ENCODE peak calls at places on chromosome 9, in seven cellular contexts. U, M, T, L, G, C and P are unnamed samples.

GRCh38 chr9:123218831-123219230 is 49.6 kb downstream of the STRBP start:
- ATAC-seq in M (no peak), L (no peak), U (no peak), G (no peak), T (no peak), C (no peak), P (no peak)

GRCh38 chr9:2093920-2094597 is 78.9 kb downstream of the SMARCA2 start:
- ATAC-seq in G (peak), L (peak), T (no peak), U (no peak), M (peak), C (no peak), P (peak)

GRCh38 chr9:15211160-15211993 is 95.6 kb downstream of the TTC39B start:
- ATAC-seq in G (peak), C (peak), M (peak), T (peak), L (peak), U (peak), P (peak)

GRCh38 chr9:74570879-74571512 is 73.9 kb downstream of the RORB start:
- ATAC-seq in G (no peak), U (no peak), T (no peak), L (no peak), M (peak), C (no peak), P (no peak)

GRCh38 chr9:20621553-20622329 is 558 bp downstream of the MLLT3 start:
- ATAC-seq in C (peak), U (peak), G (peak), T (peak), L (peak), M (peak), P (peak)

GRCh38 chr9:8718121-8718725 is 918.6 kb upstream of the DMAC1 start:
- ATAC-seq in L (peak), U (no peak), T (no peak), C (peak), M (peak), G (no peak), P (peak)

GRCh38 chr9:83449166-83449565 is 89.0 kb downstream of the FRMD3 start:
- ATAC-seq in C (no peak), L (peak), T (no peak), G (no peak), M (no peak), U (no peak), P (peak)

GRCh38 chr9:14909631-14910177 is 524 bp downstream of the FREM1 start:
- ATAC-seq in L (peak), M (no peak), U (peak), C (no peak), T (no peak), G (no peak), P (peak)

GRCh38 chr9:21837501-21837900 is 35.1 kb downstream of the MTAP start:
- ATAC-seq in M (no peak), L (no peak), T (no peak), G (no peak), C (no peak), U (no peak), P (no peak)

GRCh38 chr9:115810166-115810565 is 343.4 kb upstream of the PAPPA start:
- ATAC-seq in L (no peak), U (no peak), G (no peak), T (no peak), C (no peak), M (no peak), P (no peak)

GRCh38 chr9:37381094-37381741 is 41.3 kb upstream of the GRHPR start:
- ATAC-seq in T (no peak), G (no peak), C (no peak), U (peak), M (no peak), L (no peak), P (no peak)

GRCh38 chr9:130030821-130031481 is 12.0 kb downstream of the FNBP1 start:
- ATAC-seq in G (peak), T (no peak), U (peak), M (peak), L (no peak), C (no peak), P (no peak)

GRCh38 chr9:33661186-33661585 is 134.2 kb upstream of the PRSS3 start:
- ATAC-seq in T (no peak), L (no peak), C (no peak), M (no peak), G (no peak), U (no peak), P (no peak)

GRCh38 chr9:95742821-95743220 is 132.7 kb upstream of the ERCC6L2 start:
- ATAC-seq in C (no peak), M (no peak), G (no peak), T (no peak), U (no peak), L (no peak), P (no peak)

DNA sequence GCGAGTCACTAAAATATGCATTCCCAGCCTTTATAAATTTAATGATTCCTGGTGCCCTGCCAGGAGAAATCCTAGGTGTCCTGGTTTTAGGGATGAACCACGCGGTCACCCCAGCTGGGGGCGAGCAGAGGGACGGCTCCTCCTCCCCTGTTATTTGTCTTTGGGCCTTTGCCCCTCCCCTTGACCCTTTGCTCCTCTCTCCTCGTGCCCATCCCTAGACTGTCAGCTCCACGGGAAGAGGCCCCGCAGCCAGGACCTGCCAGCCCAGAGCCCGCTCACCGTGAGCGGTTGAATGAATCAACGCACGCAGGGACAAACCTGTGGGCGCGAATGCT is 140.7 kb upstream of the COL5A1 start:
- ATAC-seq in L (no peak), C (no peak), T (no peak), G (no peak), M (no peak), U (no peak), P (no peak)
- H3K4me3 ChIP-seq in L (no peak), C (no peak), T (no peak), G (no peak), M (no peak), U (no peak), P (no peak)

DNA sequence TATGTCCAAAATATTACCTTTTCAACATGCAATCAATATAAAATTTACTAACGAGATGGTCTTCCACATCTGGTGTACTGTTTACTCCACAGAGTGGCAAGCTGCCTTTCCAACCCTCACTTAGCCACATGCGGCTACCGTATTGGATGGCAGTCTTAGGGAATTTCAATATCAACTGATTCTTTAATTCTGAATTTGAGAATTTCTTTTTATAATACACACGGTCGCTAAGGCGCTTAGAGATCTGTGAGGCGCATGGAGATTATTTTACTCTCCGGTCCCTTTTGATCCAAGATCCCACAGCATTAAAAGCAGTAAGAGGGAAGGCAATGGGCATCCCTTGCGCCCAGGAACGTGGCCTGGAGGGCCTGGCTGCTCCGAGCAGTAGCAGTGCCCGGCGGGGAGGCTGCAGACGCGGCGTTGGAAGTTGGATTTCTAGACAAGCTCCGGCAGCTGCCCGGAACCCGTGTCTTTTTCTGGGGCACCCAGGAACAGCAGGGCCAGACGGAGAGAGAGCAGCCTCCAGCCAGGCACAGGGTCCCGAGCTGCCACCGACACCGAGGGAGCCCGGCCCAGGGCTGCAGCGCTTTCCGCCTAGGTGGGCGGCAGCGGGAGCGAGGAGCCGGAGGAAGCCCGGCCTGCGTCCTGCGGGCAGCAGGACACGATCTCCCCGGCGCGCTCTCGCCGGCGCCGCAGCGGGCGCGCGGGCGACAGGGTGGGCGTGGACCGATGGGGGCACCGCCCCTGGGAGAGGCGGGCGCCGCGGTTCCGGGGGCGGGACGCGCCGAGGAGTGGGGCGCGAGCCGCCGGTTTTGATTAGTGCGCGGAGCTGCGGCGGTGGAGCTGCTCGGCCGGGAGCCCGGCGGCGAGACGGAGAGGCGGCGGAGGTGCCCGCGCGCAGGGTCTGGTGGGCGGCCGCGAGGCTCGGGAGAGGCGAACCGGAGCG is at the start of gene UGCG:
- ATAC-seq in L (peak), M (peak), T (peak), G (peak), U (peak), C (peak), P (peak)
- TF ChIP-seq POLR2A in L (peak), M (peak), T (peak), G (peak), U (peak), C (peak), P (peak)

DNA sequence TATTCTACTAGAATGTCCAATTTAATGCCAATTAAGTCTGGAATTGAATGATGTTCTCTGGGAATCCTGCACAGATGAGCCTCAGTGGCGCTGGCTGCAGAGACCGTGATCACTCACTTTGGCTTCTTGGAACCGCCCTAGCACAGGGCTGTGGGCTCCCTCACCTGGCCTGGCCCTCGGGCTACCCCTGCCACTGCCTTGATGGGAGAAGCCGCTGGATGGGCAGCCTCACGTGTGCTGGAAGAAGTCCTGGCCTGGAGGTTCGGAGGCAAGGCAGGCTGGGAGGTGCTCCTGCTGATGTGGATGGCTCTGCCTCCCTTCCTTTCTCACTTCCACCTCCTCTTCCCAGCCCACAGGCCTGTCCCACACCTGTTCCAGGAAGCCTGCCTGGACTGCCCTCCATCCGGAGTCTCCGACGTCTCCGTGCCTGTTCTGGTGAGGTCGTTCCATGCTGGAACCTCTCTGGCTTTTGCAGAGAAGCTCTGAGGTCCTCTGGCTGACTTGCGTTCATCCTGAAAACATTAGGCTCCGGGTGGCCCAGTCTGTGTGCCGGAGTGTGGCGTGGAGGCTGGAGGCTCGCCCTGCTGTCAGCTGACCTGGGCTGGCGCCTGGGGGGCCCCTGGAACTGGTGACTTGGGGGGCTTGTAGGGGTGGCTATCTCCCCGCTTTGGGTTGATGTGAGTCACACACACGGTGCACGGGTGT is 147.2 kb downstream of the RXRA start:
- ATAC-seq in T (no peak), U (no peak), M (no peak), C (no peak), G (no peak), L (no peak), P (no peak)
- H3K27ac ChIP-seq in T (no peak), U (no peak), M (no peak), C (peak), G (peak), L (peak), P (peak)

GRCh38 chr9:114370251-114370984 is 17.4 kb downstream of the AKNA start:
- ATAC-seq in U (no peak), C (no peak), T (no peak), L (no peak), M (no peak), G (no peak), P (no peak)

GRCh38 chr9:114370985-114371335 is 16.8 kb downstream of the AKNA start:
- ATAC-seq in M (no peak), U (no peak), L (no peak), C (no peak), T (no peak), G (no peak), P (no peak)

GRCh38 chr9:114371343-114371985 is 16.3 kb downstream of the AKNA start:
- ATAC-seq in U (no peak), L (no peak), T (no peak), C (no peak), G (no peak), M (no peak), P (no peak)

GRCh38 chr9:114367823-114368609 is 19.8 kb downstream of the AKNA start:
- ATAC-seq in C (no peak), T (no peak), U (no peak), G (no peak), M (no peak), L (no peak), P (no peak)

GRCh38 chr9:114369567-114370240 is 18.1 kb downstream of the AKNA start:
- ATAC-seq in C (no peak), T (no peak), G (no peak), M (no peak), L (no peak), U (no peak), P (no peak)
- H3K4me3 ChIP-seq in C (no peak), T (no peak), G (no peak), M (no peak), L (no peak), U (no peak), P (no peak)

GRCh38 chr9:128125575-128126354 is 1.8 kb downstream of the PTGES2 start:
- ATAC-seq in C (no peak), G (no peak), L (no peak), T (no peak), U (no peak), M (no peak), P (no peak)
- TF ChIP-seq POLR2A in C (no peak), G (no peak), L (no peak), T (no peak), U (no peak), M (no peak), P (no peak)